ENCODE peak calls at places on chromosome 1, in eight cellular contexts. D, O, Q, V, M, G, T and J are unnamed samples.
A peak's percentile ranks its signal among the peaks of the same experiment; 100 is the strongest.

GRCh38 chr1:22754106-22754768 is 43.6 kb downstream of the EPHB2 start:
- DNase-seq in O (no peak), V (no peak), G (no peak), Q (no peak), M (no peak), D (no peak), T (peak; percentile 59), J (no peak)

GRCh38 chr1:180275726-180276125 is 45.7 kb downstream of the LHX4 start:
- DNase-seq in M (no peak), D (no peak), O (no peak), V (no peak), Q (no peak), T (no peak), G (no peak), J (no peak)

GRCh38 chr1:44806025-44806703 is 987 bp downstream of the DYNLT4 start:
- DNase-seq in T (no peak), V (no peak), O (no peak), M (no peak), D (no peak), Q (no peak), G (peak; percentile 26), J (no peak)

GRCh38 chr1:10890391-10891073 is 94.1 kb upstream of the CASZ1 start:
- DNase-seq in D (no peak), Q (no peak), V (no peak), G (no peak), T (no peak), M (no peak), O (no peak), J (no peak)

GRCh38 chr1:81834921-81835698 is 34.4 kb downstream of the ADGRL2 start:
- DNase-seq in O (no peak), M (no peak), V (no peak), G (peak; percentile 27), D (peak; percentile 2), T (peak; percentile 59), Q (no peak), J (peak; percentile 21)

GRCh38 chr1:16617101-16617727 is 3.9 kb upstream of the NBPF1 start:
- DNase-seq in D (no peak), Q (peak; percentile 52), G (no peak), V (no peak), T (no peak), O (peak; percentile 11), M (no peak), J (peak; percentile 16)

GRCh38 chr1:210446479-210446878 is 117.8 kb downstream of the HHAT start:
- DNase-seq in T (peak; percentile 10), D (no peak), O (no peak), V (no peak), M (no peak), G (no peak), Q (no peak), J (no peak)

GRCh38 chr1:116375884-116376733 is 3.1 kb downstream of the ATP1A1 start:
- DNase-seq in D (no peak), Q (peak; percentile 29), V (no peak), O (no peak), T (peak; percentile 96), G (peak; percentile 78), M (peak; percentile 57), J (no peak)

GRCh38 chr1:150627821-150628410 is 1.5 kb downstream of the ENSA start:
- DNase-seq in G (no peak), V (no peak), T (no peak), M (no peak), O (no peak), Q (no peak), D (no peak), J (no peak)

DNA sequence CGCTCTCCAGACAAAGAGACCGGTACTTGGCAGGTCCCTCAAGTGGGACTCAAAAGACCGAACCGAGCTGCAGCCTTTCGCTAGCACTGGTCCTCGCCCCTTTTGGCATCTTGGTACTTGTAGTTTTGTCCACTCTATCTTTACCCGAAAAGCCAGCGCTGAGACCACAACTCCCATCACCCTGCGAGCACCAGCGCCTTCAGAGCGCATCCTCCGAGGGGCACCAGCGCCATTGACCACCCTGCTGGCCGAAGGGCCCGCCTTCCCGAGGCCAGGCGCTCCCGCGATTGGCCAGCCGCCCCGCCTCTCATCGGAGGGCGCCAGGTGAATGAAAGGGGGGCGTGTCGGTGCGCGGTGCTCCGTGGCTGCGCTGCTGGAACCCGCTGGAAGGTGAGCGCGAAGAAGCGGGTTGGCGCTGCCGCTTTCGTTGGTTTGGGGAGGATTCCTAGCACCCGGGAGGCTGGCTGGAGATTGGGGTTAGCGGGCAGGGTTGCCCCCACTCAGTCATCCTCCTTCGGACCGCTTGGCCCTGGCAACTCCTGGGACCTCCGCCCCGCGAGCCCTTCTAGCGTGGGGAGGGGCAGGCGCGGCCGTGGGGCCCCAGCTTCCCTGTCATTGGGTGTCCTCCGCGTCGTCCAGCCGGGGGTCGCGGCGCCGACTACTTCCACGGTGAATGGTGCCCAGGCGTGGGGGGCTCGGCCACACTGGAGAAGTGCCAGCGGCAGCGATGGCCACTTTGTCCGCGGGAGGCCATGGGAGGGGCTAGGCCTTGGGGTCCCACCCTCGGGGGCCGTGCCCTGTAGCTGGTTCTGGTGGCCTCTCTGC is at the start of gene ZBTB8B:
- DNase-seq in G (peak; percentile 64), T (peak; percentile 20), O (peak; percentile 95), M (no peak), Q (peak; percentile 95), V (no peak), D (peak; percentile 10), J (peak; percentile 93)
- TF ChIP-seq CTCF in G (no peak), T (no peak), O (no peak), M (no peak), Q (no peak), V (no peak), D (no peak), J (no peak)

DNA sequence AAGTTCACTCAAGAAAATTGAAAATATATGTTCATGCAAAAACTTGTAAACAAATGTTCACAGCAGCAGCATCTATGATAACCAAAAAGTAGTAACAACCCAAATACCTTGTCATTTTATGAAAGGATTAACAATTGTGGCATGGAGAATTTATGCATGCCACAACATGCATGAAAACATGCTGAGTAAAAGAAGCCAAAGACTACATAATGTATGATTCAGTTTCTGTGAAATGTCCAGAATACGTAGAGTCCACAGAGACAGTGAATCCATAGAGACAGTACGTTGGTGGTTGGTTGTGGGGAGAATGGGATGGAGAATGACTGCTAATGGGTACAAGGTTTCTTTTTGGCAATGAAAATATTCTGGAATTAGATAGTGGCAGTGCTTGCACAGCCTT is 148.7 kb downstream of the MAST2 start:
- DNase-seq in T (peak; percentile 39), O (no peak), D (no peak), V (no peak), M (no peak), Q (no peak), G (no peak), J (no peak)
- TF ChIP-seq CTCF in T (no peak), O (no peak), D (no peak), V (no peak), M (no peak), Q (no peak), G (no peak), J (no peak)

GRCh38 chr1:229105109-229105508 is 165.8 kb upstream of the RAB4A start:
- DNase-seq in V (no peak), M (no peak), O (no peak), Q (no peak), G (no peak), D (no peak), T (no peak), J (no peak)

GRCh38 chr1:229104654-229105053 is 166.3 kb upstream of the RAB4A start:
- DNase-seq in Q (no peak), D (no peak), T (no peak), G (no peak), O (no peak), V (no peak), M (no peak), J (no peak)

GRCh38 chr1:229101011-229101410 is 169.9 kb upstream of the RAB4A start:
- DNase-seq in D (no peak), T (no peak), Q (no peak), G (no peak), V (no peak), O (no peak), M (no peak), J (no peak)

GRCh38 chr1:229101475-229101874 is 169.4 kb upstream of the RAB4A start:
- DNase-seq in T (no peak), Q (no peak), O (no peak), M (no peak), D (no peak), V (no peak), G (no peak), J (no peak)

GRCh38 chr1:229102741-229103480 is 168.0 kb upstream of the RAB4A start:
- DNase-seq in M (no peak), D (no peak), O (no peak), G (no peak), V (no peak), T (peak; percentile 37), Q (no peak), J (no peak)
- TF ChIP-seq CTCF in M (no peak), D (no peak), O (no peak), G (no peak), V (no peak), T (peak; percentile 17), Q (no peak), J (no peak)

DNA sequence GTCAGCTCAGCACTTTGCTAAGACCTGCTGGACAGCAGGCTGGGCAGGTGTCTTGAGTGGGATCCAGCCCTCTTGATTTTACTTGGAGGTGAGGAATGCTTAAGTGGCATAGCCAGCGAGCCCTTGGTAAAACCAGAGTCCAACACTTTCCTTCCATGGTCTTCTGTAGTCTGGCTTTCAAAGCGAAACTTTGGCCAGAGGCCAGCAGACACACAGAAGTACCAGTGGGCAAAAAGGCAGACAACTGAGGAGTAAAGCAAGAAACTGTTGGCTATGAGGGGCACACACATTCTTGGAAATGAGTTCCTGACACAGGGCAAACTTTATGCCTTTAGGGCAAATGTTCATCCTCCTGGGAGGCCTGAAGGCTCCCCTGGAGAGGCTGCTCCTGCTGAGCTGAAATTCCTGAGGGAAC is 281.0 kb upstream of the POU3F1 start:
- DNase-seq in M (no peak), O (no peak), V (no peak), G (no peak), D (no peak), T (no peak), Q (no peak), J (no peak)
- TF ChIP-seq CTCF in M (no peak), O (no peak), V (no peak), G (no peak), D (no peak), T (no peak), Q (no peak), J (no peak)

DNA sequence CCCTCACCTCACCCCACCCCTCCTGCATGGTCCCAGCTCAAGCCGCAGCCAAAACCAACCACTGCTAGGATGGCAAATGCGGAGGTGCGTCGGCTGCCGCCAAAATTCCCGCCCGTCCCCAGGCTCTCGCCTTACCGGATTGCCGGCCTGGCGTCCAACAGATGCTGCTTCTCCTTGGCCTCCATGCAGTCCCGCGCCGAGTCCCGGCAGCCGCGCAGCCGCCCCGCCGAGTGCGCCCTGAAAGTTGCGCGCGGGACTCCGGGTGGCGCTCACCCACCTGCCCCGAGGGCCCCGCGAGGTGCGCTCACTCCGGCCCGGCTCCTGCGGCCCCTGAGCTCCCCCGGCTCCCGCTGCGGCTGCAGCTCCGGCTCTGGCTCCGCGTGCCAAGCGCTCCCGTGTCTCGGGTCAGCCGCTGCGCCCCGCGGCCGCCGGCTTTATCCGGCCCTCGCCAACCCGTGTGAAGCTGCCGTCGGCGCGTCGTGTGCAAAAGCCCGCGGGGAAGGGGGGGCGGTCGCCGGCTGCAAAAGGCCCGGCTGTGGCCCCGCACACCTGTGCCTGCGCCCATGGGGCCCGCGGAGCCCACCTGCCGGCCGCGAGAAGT is at the start of gene SLC30A2:
- DNase-seq in V (no peak), G (no peak), M (no peak), Q (peak; percentile 57), O (no peak), T (no peak), D (no peak), J (peak; percentile 28)
- TF ChIP-seq CTCF in V (no peak), G (no peak), M (no peak), Q (no peak), O (no peak), T (no peak), D (no peak), J (no peak)